ENCODE peak calls at places on chromosome X, in four cellular contexts. T is fibroblast of lung, S is upper lobe of left lung, Z is IMR-90. C is an unnamed sample.

GRCh38 chrX:63128509-63128908 is 222.6 kb downstream of the SPIN4 start:
- DNase-seq in Z (peak; percentile 9), S (no peak), T (peak; percentile 1), C (no peak)

GRCh38 chrX:23802431-23802830 is 19.5 kb downstream of the SAT1 start:
- DNase-seq in S (no peak), Z (no peak), T (peak; percentile 23), C (no peak)

GRCh38 chrX:109793191-109793590 is 60.1 kb upstream of the ACSL4 start:
- DNase-seq in S (no peak), Z (no peak), T (peak; percentile 6), C (no peak)

GRCh38 chrX:106363214-106363613 is 195.1 kb downstream of the PWWP3B start:
- DNase-seq in Z (no peak), S (peak; percentile 6), T (no peak), C (no peak)

GRCh38 chrX:135974279-135974856 is 580 bp upstream of the MMGT1 start:
- DNase-seq in Z (peak; percentile 52), T (peak; percentile 60), S (peak; percentile 91), C (peak; percentile 57)

GRCh38 chrX:110317820-110318663 is at the start of gene AMMECR1:
- DNase-seq in Z (peak; percentile 79), S (peak; percentile 96), T (peak; percentile 78), C (peak; percentile 25)

GRCh38 chrX:640641-641040 is 10.1 kb downstream of the SHOX start:
- DNase-seq in Z (no peak), S (no peak), T (no peak), C (no peak)

GRCh38 chrX:40651620-40652223 is 4.4 kb upstream of the CXorf38 start:
- DNase-seq in T (peak; percentile 51), Z (peak; percentile 65), S (no peak), C (peak; percentile 1)

GRCh38 chrX:101160001-101160400 is 59.6 kb upstream of the DRP2 start:
- DNase-seq in T (peak; percentile 8), Z (no peak), S (no peak), C (no peak)

GRCh38 chrX:45669715-45670360 is 469.2 kb upstream of the DIPK2B start:
- DNase-seq in Z (peak; percentile 38), T (peak; percentile 75), S (no peak), C (no peak)

GRCh38 chrX:14380044-14380443 is 149.3 kb upstream of the GLRA2 start:
- DNase-seq in T (no peak), S (no peak), Z (no peak), C (no peak)

GRCh38 chrX:115632455-115632854 is 71.5 kb downstream of the PLS3 start:
- DNase-seq in Z (peak; percentile 61), S (no peak), T (peak; percentile 70), C (no peak)

GRCh38 chrX:87516716-87517115 is 886 bp upstream of the KLHL4 start:
- DNase-seq in S (no peak), T (peak; percentile 93), Z (peak; percentile 55), C (no peak)

GRCh38 chrX:98795636-98796035 is 1614.4 kb downstream of the PCDH19 start:
- DNase-seq in T (peak; percentile 35), Z (no peak), S (no peak), C (no peak)

GRCh38 chrX:46327229-46328081 is 217.8 kb downstream of the ZNF674 start:
- DNase-seq in S (no peak), T (peak; percentile 58), Z (no peak), C (no peak)

GRCh38 chrX:152968193-152968592 is 25.7 kb downstream of the PNMA5 start:
- DNase-seq in T (no peak), S (no peak), Z (no peak), C (no peak)

GRCh38 chrX:20224814-20225487 is 41.8 kb downstream of the RPS6KA3 start:
- DNase-seq in Z (peak; percentile 56), T (peak; percentile 79), S (no peak), C (no peak)

GRCh38 chrX:356385-357034 is 30.2 kb downstream of the PPP2R3B start:
- DNase-seq in T (peak; percentile 96), Z (peak; percentile 64), S (peak; percentile 42), C (no peak)

GRCh38 chrX:150984164-150984824 is 1.2 kb downstream of the HMGB3 start:
- DNase-seq in T (no peak), Z (no peak), S (peak; percentile 86), C (no peak)

GRCh38 chrX:41148553-41148952 is 63.3 kb downstream of the USP9X start:
- DNase-seq in T (peak; percentile 80), Z (peak; percentile 84), S (no peak), C (no peak)

GRCh38 chrX:10507181-10507580 is 113.2 kb downstream of the MID1 start:
- DNase-seq in T (peak; percentile 80), S (no peak), Z (peak; percentile 16), C (no peak)

GRCh38 chrX:154019061-154019621 is 561 bp downstream of the IRAK1 start:
- DNase-seq in Z (no peak), S (peak; percentile 81), T (no peak), C (no peak)

GRCh38 chrX:71627588-71628404 is 9.5 kb upstream of the CXCR3 start:
- DNase-seq in S (no peak), Z (no peak), T (no peak), C (no peak)

GRCh38 chrX:118807151-118808017 is 16.2 kb upstream of the ZCCHC12 start:
- DNase-seq in S (no peak), T (peak; percentile 24), Z (peak; percentile 52), C (peak; percentile 2)

GRCh38 chrX:132031867-132032266 is 8.8 kb downstream of the STK26 start:
- DNase-seq in S (no peak), T (no peak), Z (no peak), C (no peak)

GRCh38 chrX:115449742-115450141 is 111.2 kb upstream of the PLS3 start:
- DNase-seq in Z (no peak), S (no peak), T (peak; percentile 56), C (no peak)

GRCh38 chrX:2907295-2907694 is 21.8 kb downstream of the ARSD start:
- DNase-seq in Z (no peak), S (peak; percentile 46), T (no peak), C (no peak)

GRCh38 chrX:72644946-72645345 is 69.2 kb downstream of the PHKA1 start:
- DNase-seq in Z (no peak), S (no peak), T (no peak), C (no peak)

GRCh38 chrX:41302293-41302868 is 31.6 kb upstream of the DDX3X start:
- DNase-seq in S (no peak), Z (no peak), T (no peak), C (no peak)

GRCh38 chrX:153387345-153387744 is 13.8 kb downstream of the PNMA6E start:
- DNase-seq in Z (no peak), S (no peak), T (no peak), C (no peak)

DNA sequence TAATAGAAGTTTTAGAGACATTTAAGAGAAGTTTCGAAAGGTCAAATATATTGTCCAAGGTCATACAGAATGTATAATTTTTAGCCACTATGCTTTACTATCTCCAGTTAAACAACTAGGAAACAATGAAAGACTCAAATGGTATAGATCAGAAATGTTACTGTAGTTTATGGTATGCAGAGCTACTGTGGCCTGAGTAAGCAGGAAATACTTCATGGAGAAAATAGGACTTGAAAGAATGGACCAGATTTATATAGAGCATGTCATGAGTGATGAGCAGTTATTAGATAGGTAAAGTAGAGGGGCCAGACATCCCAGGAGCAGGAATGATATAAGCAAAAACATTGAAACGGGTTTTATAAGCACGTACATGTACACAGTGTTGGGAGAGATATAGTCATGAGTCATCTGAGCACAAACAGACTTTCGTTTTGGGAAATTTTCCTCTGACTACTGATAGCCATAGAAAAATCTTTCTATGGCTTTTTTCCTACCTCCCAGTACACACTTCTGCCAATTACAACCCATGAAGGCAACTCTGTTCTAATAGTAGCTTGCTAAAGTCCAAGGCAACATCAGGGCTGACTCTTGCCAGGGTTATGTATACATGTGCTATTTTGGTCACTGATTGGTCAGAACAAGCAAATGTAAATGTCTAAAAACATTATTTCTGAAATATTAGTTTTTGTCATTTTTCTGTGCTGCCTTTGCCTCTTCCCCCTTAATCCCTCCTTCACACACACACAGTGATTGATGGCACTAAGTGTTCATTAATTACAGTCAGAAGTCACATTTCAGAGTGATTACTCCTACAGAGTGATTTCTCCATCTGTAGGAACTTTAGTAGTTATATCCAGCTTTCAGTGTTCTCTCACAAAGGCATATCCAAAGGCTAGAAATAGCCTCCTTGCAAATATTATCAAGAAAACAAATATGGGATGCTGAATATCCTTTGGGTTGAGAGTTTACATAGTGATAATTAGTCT is 198.7 kb downstream of the ENOX2 start:
- DNase-seq in S (no peak), Z (peak; percentile 69), T (peak; percentile 47), C (no peak)
- H3K27ac ChIP-seq in S (no peak overlapping the region), Z (peak overlapping the region; percentile 46), T (no peak overlapping the region), C (no peak overlapping the region)

GRCh38 chrX:31199051-31199769 is 127.4 kb upstream of the FTHL17 start:
- DNase-seq in T (no peak), S (no peak), Z (no peak), C (no peak)
- H3K27ac ChIP-seq in T (no peak overlapping the region), S (no peak overlapping the region), Z (no peak overlapping the region), C (no peak overlapping the region)

GRCh38 chrX:57121162-57121741 is at the start of gene SPIN2B:
- DNase-seq in Z (peak; percentile 70), S (peak; percentile 88), T (peak; percentile 84), C (peak; percentile 43)
- H3K27ac ChIP-seq in Z (peak within 1 kb of the TSS; percentile 92), S (peak within 1 kb of the TSS; percentile 86), T (peak within 1 kb of the TSS; percentile 80), C (peak within 1 kb of the TSS; percentile 80)

GRCh38 chrX:22040184-22040583 is 8.1 kb downstream of the PHEX start:
- DNase-seq in T (no peak), S (no peak), Z (no peak), C (no peak)
- H3K27ac ChIP-seq in T (no peak overlapping the region), S (no peak overlapping the region), Z (no peak overlapping the region), C (no peak overlapping the region)

GRCh38 chrX:123277347-123277746 is 93.3 kb downstream of the GRIA3 start:
- DNase-seq in Z (no peak), T (no peak), S (no peak), C (no peak)

GRCh38 chrX:123277821-123278220 is 93.7 kb downstream of the GRIA3 start:
- DNase-seq in T (no peak), S (no peak), Z (no peak), C (no peak)

GRCh38 chrX:123282241-123282640 is 98.2 kb downstream of the GRIA3 start:
- DNase-seq in S (no peak), Z (no peak), T (no peak), C (no peak)
- H3K27ac ChIP-seq in S (no peak overlapping the region), Z (no peak overlapping the region), T (no peak overlapping the region), C (no peak overlapping the region)

GRCh38 chrX:103536071-103536470 is 16.8 kb upstream of the RAB40A start:
- DNase-seq in Z (no peak), S (no peak), T (peak; percentile 16), C (no peak)

GRCh38 chrX:103537871-103538387 is 18.6 kb upstream of the RAB40A start:
- DNase-seq in Z (no peak), T (no peak), S (no peak), C (no peak)

GRCh38 chrX:103535206-103535605 is 15.9 kb upstream of the RAB40A start:
- DNase-seq in Z (no peak), S (no peak), T (no peak), C (no peak)

GRCh38 chrX:103538728-103539127 is 19.4 kb upstream of the RAB40A start:
- DNase-seq in Z (peak; percentile 21), S (no peak), T (peak; percentile 20), C (no peak)

GRCh38 chrX:103536732-103537131 is 17.4 kb upstream of the RAB40A start:
- DNase-seq in Z (no peak), T (no peak), S (no peak), C (no peak)
- H3K27ac ChIP-seq in Z (no peak overlapping the region), T (no peak overlapping the region), S (peak overlapping the region; percentile 63), C (peak overlapping the region; percentile 37)